ENCODE peak calls at places on chromosome 6, in six cellular contexts. One of them, this sample, is unnamed.

GRCh38 chr6:167506443-167507231 is 181.8 kb downstream of the TTLL2 start:
- DNase-seq in ACHN: no peak
- DNase-seq in IMR-90: no peak
- DNase-seq in T-helper 17 cell: no peak
- DNase-seq in HEK293T: no peak
- DNase-seq in NCI-H2081: no peak
- DNase-seq in this sample: no peak

GRCh38 chr6:146857960-146858308 is 259.2 kb downstream of the ADGB start:
- DNase-seq in ACHN: peak
- DNase-seq in IMR-90: no peak
- DNase-seq in T-helper 17 cell: no peak
- DNase-seq in HEK293T: peak
- DNase-seq in NCI-H2081: peak
- DNase-seq in this sample: peak

GRCh38 chr6:32432050-32432450 is 7.6 kb upstream of the HLA-DRA start:
- DNase-seq in ACHN: peak
- DNase-seq in IMR-90: peak
- DNase-seq in T-helper 17 cell: no peak
- DNase-seq in HEK293T: no peak
- DNase-seq in NCI-H2081: no peak
- DNase-seq in this sample: peak

GRCh38 chr6:108944707-108945685 is 96.8 kb downstream of the ARMC2 start:
- DNase-seq in ACHN: peak
- DNase-seq in IMR-90: peak
- DNase-seq in T-helper 17 cell: no peak
- DNase-seq in HEK293T: no peak
- DNase-seq in NCI-H2081: no peak
- DNase-seq in this sample: no peak

GRCh38 chr6:113291751-113292445 is 565.2 kb upstream of the MARCKS start:
- DNase-seq in ACHN: no peak
- DNase-seq in IMR-90: peak
- DNase-seq in T-helper 17 cell: no peak
- DNase-seq in HEK293T: no peak
- DNase-seq in NCI-H2081: no peak
- DNase-seq in this sample: no peak

GRCh38 chr6:146775227-146775626 is 176.5 kb downstream of the ADGB start:
- DNase-seq in ACHN: peak
- DNase-seq in IMR-90: no peak
- DNase-seq in T-helper 17 cell: no peak
- DNase-seq in HEK293T: no peak
- DNase-seq in NCI-H2081: no peak
- DNase-seq in this sample: no peak

GRCh38 chr6:11042750-11043551 is 1.2 kb downstream of the ELOVL2 start:
- DNase-seq in ACHN: peak
- DNase-seq in IMR-90: peak
- DNase-seq in T-helper 17 cell: no peak
- DNase-seq in HEK293T: no peak
- DNase-seq in NCI-H2081: no peak
- DNase-seq in this sample: no peak

GRCh38 chr6:37019065-37019450 is 13.6 kb downstream of the FGD2 start:
- DNase-seq in ACHN: peak
- DNase-seq in IMR-90: no peak
- DNase-seq in T-helper 17 cell: no peak
- DNase-seq in HEK293T: no peak
- DNase-seq in NCI-H2081: peak
- DNase-seq in this sample: no peak

GRCh38 chr6:77467038-77467437 is 3.7 kb upstream of the HTR1B start:
- DNase-seq in ACHN: no peak
- DNase-seq in IMR-90: peak
- DNase-seq in T-helper 17 cell: no peak
- DNase-seq in HEK293T: no peak
- DNase-seq in NCI-H2081: no peak
- DNase-seq in this sample: no peak

GRCh38 chr6:11434565-11435326 is 102.8 kb upstream of the TMEM170B start:
- DNase-seq in ACHN: no peak
- DNase-seq in IMR-90: peak
- DNase-seq in T-helper 17 cell: no peak
- DNase-seq in HEK293T: peak
- DNase-seq in NCI-H2081: no peak
- DNase-seq in this sample: peak

GRCh38 chr6:136181191-136181833 is 68.8 kb downstream of the MTFR2 start:
- DNase-seq in ACHN: no peak
- DNase-seq in IMR-90: no peak
- DNase-seq in T-helper 17 cell: no peak
- DNase-seq in HEK293T: no peak
- DNase-seq in NCI-H2081: no peak
- DNase-seq in this sample: no peak

GRCh38 chr6:41705996-41706835 is 29.2 kb downstream of the TFEB start:
- DNase-seq in ACHN: peak
- DNase-seq in IMR-90: peak
- DNase-seq in T-helper 17 cell: no peak
- DNase-seq in HEK293T: peak
- DNase-seq in NCI-H2081: peak
- DNase-seq in this sample: peak

GRCh38 chr6:105675715-105676397 is 273.0 kb upstream of the PREP start:
- DNase-seq in ACHN: peak
- DNase-seq in IMR-90: peak
- DNase-seq in T-helper 17 cell: no peak
- DNase-seq in HEK293T: no peak
- DNase-seq in NCI-H2081: peak
- DNase-seq in this sample: peak

GRCh38 chr6:150932976-150933375 is 67.5 kb downstream of the MTHFD1L start:
- DNase-seq in ACHN: no peak
- DNase-seq in IMR-90: peak
- DNase-seq in T-helper 17 cell: no peak
- DNase-seq in HEK293T: no peak
- DNase-seq in NCI-H2081: no peak
- DNase-seq in this sample: no peak

GRCh38 chr6:104940238-104940880 is 16.5 kb upstream of the LIN28B start:
- DNase-seq in ACHN: no peak
- DNase-seq in IMR-90: no peak
- DNase-seq in T-helper 17 cell: no peak
- DNase-seq in HEK293T: no peak
- DNase-seq in NCI-H2081: no peak
- DNase-seq in this sample: no peak

GRCh38 chr6:14709066-14709670 is 536.7 kb upstream of the JARID2 start:
- DNase-seq in ACHN: no peak
- DNase-seq in IMR-90: peak
- DNase-seq in T-helper 17 cell: no peak
- DNase-seq in HEK293T: no peak
- DNase-seq in NCI-H2081: no peak
- DNase-seq in this sample: no peak

GRCh38 chr6:144702781-144703180 is 417.6 kb downstream of the UTRN start:
- DNase-seq in ACHN: no peak
- DNase-seq in IMR-90: no peak
- DNase-seq in T-helper 17 cell: no peak
- DNase-seq in HEK293T: no peak
- DNase-seq in NCI-H2081: no peak
- DNase-seq in this sample: no peak